ENCODE peak calls at places on chromosomes 3 and 15, in seven cellular contexts. One of them, this sample, is unnamed.

GRCh38 chr3:153350420-153350819 is 188.4 kb downstream of the RAP2B start:
- DNase-seq in mucosa of gallbladder: no peak
- DNase-seq in left ventricle myocardium inferior: no peak
- DNase-seq in upper lobe of left lung: no peak
- DNase-seq in CD4-positive, alpha-beta T cell: no peak
- DNase-seq in HTR-8/SVneo: peak
- DNase-seq in retina: no peak
- DNase-seq in this sample: no peak

GRCh38 chr3:142896201-142896755 is 7.4 kb upstream of the PCOLCE2 start:
- DNase-seq in retina: no peak
- DNase-seq in upper lobe of left lung: no peak
- DNase-seq in CD4-positive, alpha-beta T cell: no peak
- DNase-seq in left ventricle myocardium inferior: no peak
- DNase-seq in mucosa of gallbladder: no peak
- DNase-seq in HTR-8/SVneo: peak
- DNase-seq in this sample: no peak

GRCh38 chr3:127608362-127608718 is 10.1 kb downstream of the MCM2 start:
- DNase-seq in left ventricle myocardium inferior: peak
- DNase-seq in mucosa of gallbladder: no peak
- DNase-seq in HTR-8/SVneo: no peak
- DNase-seq in retina: no peak
- DNase-seq in CD4-positive, alpha-beta T cell: no peak
- DNase-seq in upper lobe of left lung: no peak
- DNase-seq in this sample: no peak

GRCh38 chr15:71790081-71790480 is 20.3 kb upstream of the NR2E3 start:
- DNase-seq in retina: no peak
- DNase-seq in left ventricle myocardium inferior: no peak
- DNase-seq in HTR-8/SVneo: peak
- DNase-seq in CD4-positive, alpha-beta T cell: no peak
- DNase-seq in mucosa of gallbladder: peak
- DNase-seq in upper lobe of left lung: no peak
- DNase-seq in this sample: peak

GRCh38 chr15:69018951-69019350 is 4.5 kb downstream of the NOX5 start:
- DNase-seq in CD4-positive, alpha-beta T cell: no peak
- DNase-seq in mucosa of gallbladder: no peak
- DNase-seq in left ventricle myocardium inferior: no peak
- DNase-seq in retina: no peak
- DNase-seq in HTR-8/SVneo: no peak
- DNase-seq in upper lobe of left lung: no peak
- DNase-seq in this sample: no peak

GRCh38 chr3:69032137-69032536 is 18.7 kb upstream of the EOGT start:
- DNase-seq in retina: no peak
- DNase-seq in upper lobe of left lung: no peak
- DNase-seq in CD4-positive, alpha-beta T cell: no peak
- DNase-seq in left ventricle myocardium inferior: no peak
- DNase-seq in HTR-8/SVneo: peak
- DNase-seq in mucosa of gallbladder: no peak
- DNase-seq in this sample: no peak

GRCh38 chr15:58546635-58547627 is 115.1 kb downstream of the LIPC start:
- DNase-seq in CD4-positive, alpha-beta T cell: no peak
- DNase-seq in HTR-8/SVneo: peak
- DNase-seq in retina: no peak
- DNase-seq in upper lobe of left lung: no peak
- DNase-seq in mucosa of gallbladder: peak
- DNase-seq in left ventricle myocardium inferior: peak
- DNase-seq in this sample: peak

GRCh38 chr3:20039765-20040475 is at the start of gene KAT2B:
- DNase-seq in CD4-positive, alpha-beta T cell: peak
- DNase-seq in retina: peak
- DNase-seq in left ventricle myocardium inferior: peak
- DNase-seq in HTR-8/SVneo: peak
- DNase-seq in upper lobe of left lung: peak
- DNase-seq in mucosa of gallbladder: peak
- DNase-seq in this sample: peak

GRCh38 chr3:174776636-174777035 is 82.5 kb upstream of the NAALADL2 start:
- DNase-seq in HTR-8/SVneo: no peak
- DNase-seq in retina: no peak
- DNase-seq in CD4-positive, alpha-beta T cell: no peak
- DNase-seq in left ventricle myocardium inferior: no peak
- DNase-seq in mucosa of gallbladder: no peak
- DNase-seq in upper lobe of left lung: no peak
- DNase-seq in this sample: no peak

This sample was measured in Calu3.